ENCODE peak calls at places on chromosome X, in ten cellular contexts. X, F, C, U, A, G, I, W, P and N are unnamed samples.

GRCh38 chrX:28586891-28587635 is at the start of gene IL1RAPL1:
- DNase-seq in X (no peak), F (no peak), C (no peak), U (peak; percentile 50), A (no peak), G (no peak), I (peak; percentile 44), W (peak; percentile 1), P (no peak), N (no peak)

GRCh38 chrX:145405012-145405411 is 157.7 kb downstream of the SPANXN1 start:
- DNase-seq in X (no peak), F (peak; percentile 14), C (no peak), U (peak; percentile 6), A (peak; percentile 17), G (no peak), I (peak; percentile 0), W (no peak), P (no peak), N (no peak)

GRCh38 chrX:103157511-103158316 is 57.2 kb upstream of the BEX4 start:
- DNase-seq in X (no peak), F (peak; percentile 51), C (no peak), U (peak; percentile 9), A (no peak), G (no peak), I (no peak), W (peak; percentile 15), P (no peak), N (no peak)

GRCh38 chrX:107683124-107683895 is 55.0 kb downstream of the PRPS1 start:
- DNase-seq in X (no peak), F (no peak), C (no peak), U (no peak), A (no peak), G (no peak), I (no peak), W (peak; percentile 42), P (peak; percentile 27), N (no peak)

GRCh38 chrX:130401415-130402210 is at the start of gene RBMX2:
- DNase-seq in X (no peak), F (peak; percentile 76), C (peak; percentile 83), U (peak; percentile 52), A (peak; percentile 80), G (peak; percentile 37), I (peak; percentile 77), W (peak; percentile 70), P (peak; percentile 80), N (peak; percentile 80)

GRCh38 chrX:133151320-133151719 is 54.4 kb upstream of the USP26 start:
- DNase-seq in X (no peak), F (no peak), C (no peak), U (no peak), A (no peak), G (no peak), I (no peak), W (no peak), P (no peak), N (no peak)

GRCh38 chrX:11533211-11533651 is 132.5 kb downstream of the ARHGAP6 start:
- DNase-seq in X (no peak), F (peak; percentile 83), C (no peak), U (peak; percentile 88), A (peak; percentile 81), G (no peak), I (peak; percentile 35), W (peak; percentile 74), P (no peak), N (no peak)

GRCh38 chrX:17567173-17567572 is 170.1 kb upstream of the SCML1 start:
- DNase-seq in X (no peak), F (no peak), C (no peak), U (no peak), A (no peak), G (no peak), I (no peak), W (no peak), P (peak; percentile 19), N (no peak)

GRCh38 chrX:281166-281999 is at the start of gene PLCXD1:
- DNase-seq in X (no peak), F (no peak), C (peak; percentile 57), U (no peak), A (no peak), G (no peak), I (peak; percentile 75), W (no peak), P (no peak), N (no peak)

GRCh38 chrX:23061116-23061515 is 61.4 kb downstream of the DDX53 start:
- DNase-seq in X (no peak), F (no peak), C (no peak), U (no peak), A (no peak), G (no peak), I (no peak), W (no peak), P (no peak), N (no peak)

GRCh38 chrX:76555816-76556215 is 128.3 kb downstream of the MAGEE1 start:
- DNase-seq in X (no peak), F (peak; percentile 30), C (no peak), U (no peak), A (peak; percentile 27), G (no peak), I (no peak), W (no peak), P (no peak), N (no peak)

GRCh38 chrX:96791559-96791958 is 92.1 kb upstream of the RPA4 start:
- DNase-seq in X (no peak), F (no peak), C (no peak), U (no peak), A (no peak), G (no peak), I (no peak), W (peak; percentile 13), P (no peak), N (no peak)

GRCh38 chrX:54358424-54359211 is 772 bp upstream of the WNK3 start:
- DNase-seq in X (no peak), F (no peak), C (peak; percentile 73), U (peak; percentile 81), A (peak; percentile 15), G (peak; percentile 20), I (peak; percentile 22), W (no peak), P (peak; percentile 33), N (peak; percentile 75)

GRCh38 chrX:45806410-45807121 is 605.9 kb upstream of the DIPK2B start:
- DNase-seq in X (no peak), F (peak; percentile 84), C (no peak), U (no peak), A (peak; percentile 83), G (no peak), I (no peak), W (peak; percentile 86), P (no peak), N (no peak)

GRCh38 chrX:63428348-63428747 is 77.2 kb upstream of the SPIN4 start:
- DNase-seq in X (no peak), F (no peak), C (no peak), U (no peak), A (no peak), G (no peak), I (no peak), W (no peak), P (no peak), N (no peak)

GRCh38 chrX:135081695-135082094 is 29.8 kb upstream of the RTL8A start:
- DNase-seq in X (no peak), F (no peak), C (no peak), U (no peak), A (no peak), G (no peak), I (no peak), W (no peak), P (no peak), N (no peak)

GRCh38 chrX:115650916-115651315 is 89.9 kb downstream of the PLS3 start:
- DNase-seq in X (no peak), F (peak; percentile 48), C (no peak), U (peak; percentile 22), A (peak; percentile 30), G (no peak), I (peak; percentile 1), W (peak; percentile 25), P (no peak), N (no peak)

GRCh38 chrX:53918697-53919096 is 125.6 kb downstream of the PHF8 start:
- DNase-seq in X (no peak), F (no peak), C (no peak), U (no peak), A (no peak), G (no peak), I (no peak), W (no peak), P (no peak), N (no peak)

GRCh38 chrX:101390664-101391525 is at the start of gene RPL36A:
- DNase-seq in X (peak; percentile 33), F (peak; percentile 94), C (peak; percentile 90), U (peak; percentile 87), A (peak; percentile 86), G (peak; percentile 76), I (peak; percentile 62), W (peak; percentile 86), P (peak; percentile 85), N (peak; percentile 35)

GRCh38 chrX:8711401-8711800 is 20.5 kb downstream of the ANOS1 start:
- DNase-seq in X (no peak), F (no peak), C (no peak), U (no peak), A (no peak), G (no peak), I (no peak), W (no peak), P (no peak), N (no peak)

GRCh38 chrX:9682456-9682855 is 83.2 kb downstream of the GPR143 start:
- DNase-seq in X (no peak), F (peak; percentile 27), C (no peak), U (no peak), A (no peak), G (no peak), I (no peak), W (no peak), P (no peak), N (no peak)

GRCh38 chrX:40931921-40932320 is 153.3 kb upstream of the USP9X start:
- DNase-seq in X (no peak), F (no peak), C (no peak), U (no peak), A (no peak), G (no peak), I (no peak), W (peak; percentile 24), P (no peak), N (no peak)

GRCh38 chrX:119303137-119303536 is 67.1 kb downstream of the PGRMC1 start:
- DNase-seq in X (no peak), F (no peak), C (no peak), U (no peak), A (no peak), G (no peak), I (no peak), W (no peak), P (no peak), N (no peak)

GRCh38 chrX:136762820-136763452 is 17.8 kb downstream of the ARHGEF6 start:
- DNase-seq in X (no peak), F (no peak), C (no peak), U (no peak), A (no peak), G (no peak), I (no peak), W (no peak), P (no peak), N (no peak)

GRCh38 chrX:34653811-34654210 is 3.3 kb downstream of the TMEM47 start:
- DNase-seq in X (no peak), F (no peak), C (no peak), U (peak; percentile 11), A (no peak), G (no peak), I (no peak), W (no peak), P (no peak), N (no peak)

GRCh38 chrX:3699841-3700381 is 13.5 kb downstream of the PRKX start:
- DNase-seq in X (no peak), F (peak; percentile 1), C (no peak), U (no peak), A (peak; percentile 44), G (no peak), I (no peak), W (no peak), P (no peak), N (no peak)

GRCh38 chrX:30275498-30275897 is 28.6 kb downstream of the MAGEB1 start:
- DNase-seq in X (no peak), F (peak; percentile 5), C (no peak), U (peak; percentile 20), A (no peak), G (no peak), I (no peak), W (peak; percentile 34), P (no peak), N (no peak)

GRCh38 chrX:30906726-30907125 is 17.7 kb upstream of the TAB3 start:
- DNase-seq in X (no peak), F (peak; percentile 75), C (no peak), U (no peak), A (no peak), G (no peak), I (no peak), W (peak; percentile 2), P (no peak), N (no peak)